ENCODE peak calls at places on chromosomes 16 and 17, in eight cellular contexts. D, H, B, S, X, I, P and Z are unnamed samples. For H3K9me3, the result is how much of the 10 kb centered on the place peaks cover.

GRCh38 chr16:83456934-83457333 is 350.8 kb upstream of the HSBP1 start:
- DNase-seq in D (no peak), H (no peak), B (no peak), S (no peak), X (no peak), I (no peak), P (no peak), Z (no peak)

GRCh38 chr16:52451971-52452421 is 94.9 kb downstream of the TOX3 start:
- DNase-seq in D (no peak), H (no peak), B (no peak), S (no peak), X (no peak), I (no peak), P (no peak), Z (no peak)

GRCh38 chr17:55266051-55266957 is 1.5 kb downstream of the HLF start:
- DNase-seq in D (no peak), H (no peak), B (peak), S (no peak), X (no peak), I (no peak), P (peak), Z (no peak)

GRCh38 chr16:60203525-60204124 is 1469.5 kb upstream of the GOT2 start:
- DNase-seq in D (no peak), H (no peak), B (peak), S (no peak), X (no peak), I (no peak), P (no peak), Z (no peak)

GRCh38 chr16:85840395-85840794 is 40.9 kb downstream of the COX4I1 start:
- DNase-seq in D (no peak), H (no peak), B (no peak), S (peak), X (no peak), I (no peak), P (no peak), Z (no peak)

GRCh38 chr17:10224592-10225195 is 26.3 kb upstream of the GAS7 start:
- DNase-seq in D (no peak), H (no peak), B (no peak), S (no peak), X (no peak), I (no peak), P (no peak), Z (no peak)

GRCh38 chr16:54174750-54175149 is 111.8 kb downstream of the IRX3 start:
- DNase-seq in D (no peak), H (no peak), B (no peak), S (no peak), X (no peak), I (no peak), P (no peak), Z (no peak)

GRCh38 chr17:19271751-19272357 is 34.7 kb downstream of the EPN2 start:
- DNase-seq in D (no peak), H (peak), B (no peak), S (no peak), X (no peak), I (no peak), P (no peak), Z (no peak)

GRCh38 chr17:59155439-59156177 is at the start of gene PRR11:
- DNase-seq in D (peak), H (peak), B (peak), S (peak), X (peak), I (no peak), P (peak), Z (peak)

GRCh38 chr17:40312893-40313659 is 4.1 kb downstream of the RARA start:
- DNase-seq in D (peak), H (no peak), B (peak), S (peak), X (no peak), I (no peak), P (no peak), Z (no peak)

GRCh38 chr16:70582280-70582978 is 58.8 kb downstream of the SF3B3 start:
- DNase-seq in D (no peak), H (no peak), B (no peak), S (no peak), X (no peak), I (no peak), P (no peak), Z (no peak)

GRCh38 chr17:61400058-61400785 is 579 bp downstream of the TBX2 start:
- DNase-seq in D (no peak), H (peak), B (peak), S (peak), X (peak), I (peak), P (peak), Z (no peak)

GRCh38 chr16:29854520-29855100 is 8.4 kb downstream of the CDIPT start:
- DNase-seq in D (no peak), H (no peak), B (no peak), S (no peak), X (no peak), I (no peak), P (no peak), Z (no peak)

GRCh38 chr16:84093120-84093878 is 23.4 kb downstream of the MBTPS1 start:
- DNase-seq in D (no peak), H (no peak), B (no peak), S (no peak), X (no peak), I (no peak), P (no peak), Z (no peak)

GRCh38 chr17:47315451-47316266 is 8.1 kb upstream of the EFCAB13 start:
- DNase-seq in D (no peak), H (no peak), B (peak), S (no peak), X (peak), I (peak), P (no peak), Z (no peak)

GRCh38 chr17:34393401-34393800 is 30.4 kb upstream of the CCL1 start:
- DNase-seq in D (no peak), H (no peak), B (peak), S (no peak), X (no peak), I (no peak), P (no peak), Z (no peak)

GRCh38 chr17:50966163-50966666 is 100.1 kb upstream of the TOB1 start:
- DNase-seq in D (no peak), H (no peak), B (no peak), S (no peak), X (no peak), I (no peak), P (no peak), Z (no peak)

GRCh38 chr17:68565656-68566055 is 35.5 kb downstream of the FAM20A start:
- DNase-seq in D (no peak), H (no peak), B (no peak), S (no peak), X (no peak), I (no peak), P (no peak), Z (no peak)

GRCh38 chr16:28538733-28539596 is at the start of gene NUPR1:
- DNase-seq in D (peak), H (peak), B (no peak), S (peak), X (no peak), I (peak), P (peak), Z (no peak)

GRCh38 chr16:72947379-72948237 is 100.3 kb downstream of the ZFHX3 start:
- DNase-seq in D (no peak), H (peak), B (peak), S (no peak), X (no peak), I (no peak), P (no peak), Z (no peak)

GRCh38 chr16:86494039-86494564 is 16.2 kb upstream of the FOXF1 start:
- DNase-seq in D (no peak), H (no peak), B (no peak), S (no peak), X (no peak), I (no peak), P (no peak), Z (no peak)

GRCh38 chr17:32491371-32492280 is 4.8 kb downstream of the CDK5R1 start:
- DNase-seq in D (no peak), H (no peak), B (peak), S (peak), X (no peak), I (no peak), P (peak), Z (no peak)

GRCh38 chr17:70159980-70160379 is 9.4 kb upstream of the KCNJ2 start:
- DNase-seq in D (no peak), H (no peak), B (no peak), S (no peak), X (no peak), I (peak), P (no peak), Z (no peak)

GRCh38 chr16:82134884-82135283 is 35.1 kb downstream of the MPHOSPH6 start:
- DNase-seq in D (no peak), H (no peak), B (no peak), S (no peak), X (no peak), I (no peak), P (no peak), Z (no peak)

GRCh38 chr17:78082988-78083387 is 45.6 kb downstream of the TMC6 start:
- DNase-seq in D (no peak), H (no peak), B (no peak), S (no peak), X (no peak), I (no peak), P (no peak), Z (no peak)

GRCh38 chr16:69894675-69895074 is 56.5 kb upstream of the CLEC18A start:
- DNase-seq in D (no peak), H (no peak), B (no peak), S (no peak), X (no peak), I (no peak), P (no peak), Z (no peak)

GRCh38 chr17:53912117-53912516 is 89.4 kb downstream of the KIF2B start:
- DNase-seq in D (no peak), H (no peak), B (no peak), S (no peak), X (no peak), I (no peak), P (no peak), Z (no peak)

GRCh38 chr17:66715745-66716156 is 119.2 kb upstream of the CACNG5 start:
- DNase-seq in D (no peak), H (no peak), B (peak), S (no peak), X (peak), I (peak), P (no peak), Z (no peak)

GRCh38 chr16:23408242-23409201 is 44.5 kb downstream of the COG7 start:
- DNase-seq in D (no peak), H (peak), B (peak), S (no peak), X (peak), I (peak), P (no peak), Z (no peak)

GRCh38 chr16:13672196-13672595 is 247.8 kb upstream of the ERCC4 start:
- DNase-seq in D (no peak), H (no peak), B (no peak), S (no peak), X (no peak), I (no peak), P (no peak), Z (no peak)

GRCh38 chr17:83050651-83051422 is 28.6 kb upstream of the METRNL start:
- DNase-seq in D (peak), H (no peak), B (peak), S (peak), X (no peak), I (no peak), P (no peak), Z (no peak)
- H3K9me3 ChIP-seq in D (under half), H (under half), B (under half), S (under half), X (under half), I (under half), P (under half), Z (under half)

GRCh38 chr17:45974916-45975630 is 24.0 kb upstream of the STH start:
- DNase-seq in D (no peak), H (no peak), B (no peak), S (peak), X (no peak), I (no peak), P (no peak), Z (no peak)

GRCh38 chr17:45973943-45974859 is 24.8 kb upstream of the STH start:
- DNase-seq in D (no peak), H (no peak), B (no peak), S (peak), X (no peak), I (no peak), P (no peak), Z (no peak)

GRCh38 chr17:45971698-45972141 is 27.3 kb upstream of the STH start:
- DNase-seq in D (no peak), H (no peak), B (no peak), S (peak), X (no peak), I (no peak), P (no peak), Z (no peak)

GRCh38 chr17:45972531-45972930 is 26.5 kb upstream of the STH start:
- DNase-seq in D (no peak), H (no peak), B (no peak), S (peak), X (no peak), I (no peak), P (no peak), Z (no peak)

GRCh38 chr17:45973099-45973838 is 25.8 kb upstream of the STH start:
- DNase-seq in D (no peak), H (no peak), B (no peak), S (peak), X (no peak), I (peak), P (no peak), Z (no peak)
- H3K9me3 ChIP-seq in D (under half), H (under half), B (under half), S (under half), X (under half), I (under half), P (under half), Z (under half)

GRCh38 chr17:80388601-80389000 is 26.4 kb upstream of the ENDOV start:
- DNase-seq in D (no peak), H (no peak), B (no peak), S (no peak), X (no peak), I (no peak), P (no peak), Z (no peak)
- H3K9me3 ChIP-seq in D (under half), H (under half), B (under half), S (under half), X (under half), I (under half), P (under half), Z (under half)

GRCh38 chr16:31916056-31916488 is 42.5 kb downstream of the ZNF267 start:
- DNase-seq in D (no peak), H (no peak), B (no peak), S (no peak), X (no peak), I (no peak), P (no peak), Z (no peak)

GRCh38 chr16:31913668-31914067 is 40.1 kb downstream of the ZNF267 start:
- DNase-seq in D (no peak), H (no peak), B (no peak), S (no peak), X (no peak), I (no peak), P (no peak), Z (no peak)
- H3K9me3 ChIP-seq in D (under half), H (half or more), B (half or more), S (half or more), X (half or more), I (half or more), P (half or more), Z (half or more)

DNA sequence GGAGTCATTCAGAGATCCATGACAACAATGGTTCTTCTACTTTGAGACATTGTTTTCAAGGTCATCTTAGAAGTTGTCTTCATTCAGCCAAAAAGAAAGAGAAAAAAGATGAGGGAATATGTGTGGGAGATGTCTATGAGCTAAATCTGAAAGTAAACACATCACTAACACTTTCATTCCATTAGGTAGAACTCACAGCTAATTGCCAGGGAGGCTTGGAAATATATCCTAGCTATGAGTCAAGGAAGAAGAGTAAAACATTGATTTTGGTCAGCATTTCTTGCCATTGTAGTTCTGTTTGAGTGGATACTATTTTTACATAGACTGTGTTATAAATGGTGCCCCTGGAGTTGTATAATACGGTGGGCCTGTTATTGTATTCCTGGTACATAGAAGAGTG is 316.4 kb upstream of the MYOCD start:
- DNase-seq in D (no peak), H (no peak), B (no peak), S (no peak), X (no peak), I (no peak), P (no peak), Z (no peak)
- H3K9me3 ChIP-seq in D (under half), H (under half), B (under half), S (under half), X (under half), I (under half), P (under half), Z (under half)

DNA sequence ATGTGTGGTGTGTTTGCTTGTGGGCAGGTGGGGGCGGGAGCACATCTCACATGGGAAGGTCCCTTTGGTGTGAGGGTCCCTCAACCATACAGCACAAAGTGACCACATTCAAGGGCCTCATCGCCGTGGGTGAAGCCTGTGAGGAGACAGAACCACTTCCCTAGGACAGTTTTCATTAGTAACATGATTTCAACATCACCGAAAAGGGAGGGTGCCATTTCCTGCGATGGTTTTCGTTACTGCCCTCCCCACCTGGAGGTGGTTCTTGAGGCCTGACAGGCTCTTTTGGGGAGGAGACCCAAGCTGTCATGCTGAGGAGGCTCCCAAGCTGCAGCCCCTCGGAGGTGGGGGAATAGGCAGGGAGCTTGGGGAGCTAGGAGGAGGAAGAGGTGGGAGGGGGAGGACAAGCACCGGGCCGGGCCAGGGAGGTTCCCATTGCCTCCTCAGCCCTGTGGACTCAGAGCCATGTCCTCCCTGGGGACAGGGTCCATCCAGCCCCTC is 9.5 kb downstream of the CD300LB start:
- DNase-seq in D (no peak), H (peak), B (no peak), S (no peak), X (no peak), I (no peak), P (no peak), Z (no peak)
- H3K9me3 ChIP-seq in D (under half), H (under half), B (under half), S (under half), X (under half), I (under half), P (under half), Z (under half)

GRCh38 chr16:89224665-89225064 is 7.2 kb downstream of the ZNF778 start:
- DNase-seq in D (no peak), H (no peak), B (no peak), S (no peak), X (no peak), I (no peak), P (no peak), Z (no peak)

GRCh38 chr16:89232107-89232506 is 14.6 kb downstream of the ZNF778 start:
- DNase-seq in D (no peak), H (no peak), B (no peak), S (no peak), X (no peak), I (no peak), P (no peak), Z (no peak)

GRCh38 chr16:89233678-89234490 is 16.4 kb downstream of the ZNF778 start:
- DNase-seq in D (no peak), H (no peak), B (no peak), S (no peak), X (no peak), I (no peak), P (no peak), Z (no peak)

DNA sequence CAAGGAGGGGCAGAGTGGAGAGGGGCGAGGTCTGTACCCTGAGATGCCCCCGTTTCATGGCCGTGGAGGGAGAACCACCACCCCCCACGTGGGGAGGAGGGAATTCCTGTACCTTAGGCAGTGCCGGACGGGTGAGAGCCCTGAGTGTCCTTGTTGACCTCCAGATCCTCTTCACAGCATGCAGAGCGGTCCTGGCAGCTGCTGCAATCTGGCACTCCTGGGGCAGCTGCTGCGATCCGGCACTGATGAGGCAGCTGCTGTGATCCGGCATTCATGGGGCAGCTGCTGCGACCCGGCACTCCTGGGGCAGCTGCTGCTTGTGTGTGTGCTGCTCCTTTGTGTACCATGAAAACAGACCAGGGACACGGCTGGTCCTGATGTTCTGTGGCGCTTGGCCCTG is 12.7 kb downstream of the ZNF778 start:
- DNase-seq in D (no peak), H (no peak), B (no peak), S (no peak), X (peak), I (no peak), P (no peak), Z (no peak)
- H3K9me3 ChIP-seq in D (under half), H (under half), B (under half), S (under half), X (under half), I (under half), P (under half), Z (under half)

GRCh38 chr16:57148481-57148880 is 37.4 kb downstream of the PSME3IP1 start:
- DNase-seq in D (no peak), H (no peak), B (no peak), S (no peak), X (no peak), I (no peak), P (no peak), Z (no peak)
- H3K9me3 ChIP-seq in D (under half), H (under half), B (under half), S (under half), X (under half), I (under half), P (under half), Z (under half)

DNA sequence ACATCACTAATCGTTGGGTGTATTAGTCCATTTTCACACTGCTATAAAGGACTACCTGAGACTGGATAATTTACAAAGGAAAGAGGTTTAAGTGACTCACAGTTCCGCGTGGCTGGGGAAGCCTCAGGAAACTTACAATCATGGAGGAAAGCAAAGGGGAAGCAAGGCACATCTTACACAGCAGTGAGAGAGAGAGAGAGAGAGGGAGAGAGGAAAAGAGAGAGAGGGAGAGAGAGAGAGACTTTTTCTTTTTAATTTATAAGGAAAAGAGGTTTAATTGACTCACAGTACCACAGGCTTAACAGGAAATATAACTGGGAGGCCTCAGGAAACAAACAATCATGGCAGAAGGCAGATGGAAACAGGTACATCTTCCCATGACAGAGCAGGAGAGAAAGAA is 41.7 kb downstream of the CNGB1 start:
- DNase-seq in D (no peak), H (no peak), B (no peak), S (no peak), X (no peak), I (no peak), P (no peak), Z (no peak)
- H3K9me3 ChIP-seq in D (under half), H (under half), B (under half), S (under half), X (under half), I (under half), P (under half), Z (under half)